ENCODE peak calls at places on chromosomes 5 and 9, in ten cellular contexts. V, Q, B, K, T, H, E, Y, G and D are unnamed samples. For H3K4me1 and H3K9me3, the result is how much of the 10 kb centered on the place peaks cover.

GRCh38 chr9:93231121-93231694 is 47.3 kb downstream of the WNK2 start:
- DNase-seq in V (no peak), Q (peak), B (no peak), K (peak), T (no peak), H (no peak), E (no peak), Y (no peak), G (no peak), D (no peak)

GRCh38 chr5:141874262-141874964 is 3.8 kb downstream of the PCDH1 start:
- DNase-seq in V (no peak), Q (peak), B (no peak), K (peak), T (no peak), H (peak), E (peak), Y (no peak), G (no peak), D (no peak)

GRCh38 chr5:143434261-143435206 is 31.0 kb upstream of the NR3C1 start:
- DNase-seq in V (no peak), Q (no peak), B (no peak), K (peak), T (no peak), H (no peak), E (no peak), Y (no peak), G (no peak), D (no peak)

GRCh38 chr5:127088226-127088625 is 14.9 kb upstream of the C5orf63 start:
- DNase-seq in V (no peak), Q (peak), B (no peak), K (no peak), T (no peak), H (no peak), E (no peak), Y (no peak), G (no peak), D (no peak)

GRCh38 chr5:56155992-56156584 is 77.0 kb downstream of the ANKRD55 start:
- DNase-seq in V (no peak), Q (no peak), B (no peak), K (no peak), T (no peak), H (no peak), E (no peak), Y (no peak), G (no peak), D (no peak)

GRCh38 chr5:133285583-133286021 is 233.8 kb downstream of the HSPA4 start:
- DNase-seq in V (no peak), Q (peak), B (no peak), K (peak), T (peak), H (no peak), E (no peak), Y (no peak), G (no peak), D (no peak)

GRCh38 chr5:31530541-31531265 is 1.2 kb downstream of the DROSHA start:
- DNase-seq in V (no peak), Q (no peak), B (no peak), K (no peak), T (no peak), H (peak), E (no peak), Y (no peak), G (no peak), D (no peak)

GRCh38 chr5:17305964-17306725 is 88.7 kb downstream of the BASP1 start:
- DNase-seq in V (no peak), Q (peak), B (no peak), K (peak), T (peak), H (peak), E (peak), Y (no peak), G (no peak), D (no peak)

GRCh38 chr5:13985736-13986418 is 41.4 kb upstream of the DNAH5 start:
- DNase-seq in V (no peak), Q (no peak), B (no peak), K (no peak), T (peak), H (peak), E (no peak), Y (no peak), G (peak), D (no peak)

GRCh38 chr5:121292664-121293063 is 559.0 kb upstream of the FTMT start:
- DNase-seq in V (no peak), Q (no peak), B (no peak), K (no peak), T (no peak), H (no peak), E (no peak), Y (no peak), G (no peak), D (no peak)

GRCh38 chr5:138962619-138963370 is 87.7 kb upstream of the LRRTM2 start:
- DNase-seq in V (no peak), Q (no peak), B (no peak), K (no peak), T (no peak), H (no peak), E (no peak), Y (no peak), G (no peak), D (no peak)

GRCh38 chr5:112848116-112848811 is 12.8 kb upstream of the SRP19 start:
- DNase-seq in V (no peak), Q (no peak), B (no peak), K (no peak), T (peak), H (peak), E (no peak), Y (peak), G (peak), D (no peak)

GRCh38 chr9:126423022-126423708 is 96.5 kb downstream of the MVB12B start:
- DNase-seq in V (peak), Q (no peak), B (no peak), K (no peak), T (no peak), H (no peak), E (no peak), Y (no peak), G (no peak), D (no peak)

GRCh38 chr5:9514968-9515367 is 30.9 kb downstream of the SEMA5A start:
- DNase-seq in V (no peak), Q (no peak), B (no peak), K (no peak), T (no peak), H (no peak), E (no peak), Y (no peak), G (no peak), D (no peak)

GRCh38 chr9:122580360-122580759 is 2.8 kb downstream of the OR1L8 start:
- DNase-seq in V (no peak), Q (no peak), B (no peak), K (no peak), T (peak), H (no peak), E (no peak), Y (no peak), G (peak), D (no peak)

GRCh38 chr9:27432308-27432707 is 91.8 kb upstream of the IFNK start:
- DNase-seq in V (no peak), Q (no peak), B (no peak), K (no peak), T (no peak), H (no peak), E (no peak), Y (no peak), G (no peak), D (no peak)

GRCh38 chr9:93576296-93577044 is at the start of gene PHF2:
- DNase-seq in V (peak), Q (no peak), B (no peak), K (no peak), T (no peak), H (no peak), E (no peak), Y (no peak), G (no peak), D (peak)

GRCh38 chr5:105684799-105685198 is 1985.9 kb downstream of the EFNA5 start:
- DNase-seq in V (no peak), Q (no peak), B (no peak), K (no peak), T (no peak), H (no peak), E (no peak), Y (no peak), G (no peak), D (no peak)

GRCh38 chr9:133821606-133822438 is 83.7 kb upstream of the SARDH start:
- DNase-seq in V (no peak), Q (no peak), B (no peak), K (no peak), T (no peak), H (no peak), E (no peak), Y (no peak), G (no peak), D (no peak)

GRCh38 chr5:177294632-177295031 is 8.9 kb downstream of the RAB24 start:
- DNase-seq in V (no peak), Q (no peak), B (no peak), K (no peak), T (no peak), H (no peak), E (no peak), Y (no peak), G (no peak), D (no peak)

GRCh38 chr9:110744753-110745522 is 76.3 kb downstream of the MUSK start:
- DNase-seq in V (peak), Q (no peak), B (no peak), K (no peak), T (peak), H (no peak), E (no peak), Y (no peak), G (peak), D (no peak)

GRCh38 chr9:121178676-121179372 is 22.8 kb downstream of the RAB14 start:
- DNase-seq in V (no peak), Q (no peak), B (no peak), K (no peak), T (no peak), H (no peak), E (no peak), Y (no peak), G (no peak), D (no peak)

GRCh38 chr5:170339780-170340167 is 42.2 kb upstream of the LCP2 start:
- DNase-seq in V (no peak), Q (no peak), B (no peak), K (no peak), T (no peak), H (no peak), E (no peak), Y (no peak), G (no peak), D (no peak)
- H3K4me1 ChIP-seq in V (under half), Q (under half), B (under half), K (under half), T (under half), H (under half), E (under half), Y (under half), G (under half), D (under half)

DNA sequence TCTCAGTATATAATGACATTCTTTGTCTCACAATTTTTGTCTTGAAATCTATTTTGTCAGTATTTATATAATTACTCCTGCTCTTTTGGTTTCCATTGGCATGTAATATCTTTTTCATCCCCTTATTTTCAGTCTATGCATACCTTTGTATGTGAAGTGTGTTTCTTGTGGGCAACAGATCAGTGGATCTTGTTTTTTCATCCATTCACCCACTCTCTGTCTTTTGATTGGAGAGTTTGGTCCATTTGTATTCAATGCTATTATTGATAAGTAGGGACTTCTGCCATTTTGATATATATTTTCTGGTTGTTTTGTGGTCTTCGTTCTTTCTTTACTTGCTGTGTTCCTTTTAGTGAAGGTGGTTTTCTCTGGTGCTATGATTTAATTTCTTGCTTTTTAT is 10.9 kb downstream of the RIC1 start:
- DNase-seq in V (no peak), Q (no peak), B (no peak), K (no peak), T (no peak), H (no peak), E (no peak), Y (no peak), G (no peak), D (no peak)
- H3K9me3 ChIP-seq in V (under half), Q (under half), B (under half), K (under half), T (under half), H (under half), E (under half), Y (under half), G (under half), D (under half)

GRCh38 chr5:154860123-154860522 is 1.7 kb downstream of the CNOT8 start:
- DNase-seq in V (no peak), Q (peak), B (no peak), K (no peak), T (peak), H (peak), E (no peak), Y (no peak), G (no peak), D (no peak)
- TF ChIP-seq POLR2AphosphoS5 in V (peak), Q (peak), B (no peak), K (peak), T (no peak), H (no peak), E (no peak), Y (no peak), G (no peak), D (peak)

GRCh38 chr9:6426117-6426516 is 13.1 kb downstream of the UHRF2 start:
- DNase-seq in V (no peak), Q (no peak), B (no peak), K (no peak), T (no peak), H (no peak), E (no peak), Y (no peak), G (no peak), D (no peak)

GRCh38 chr9:6433405-6433804 is 20.4 kb downstream of the UHRF2 start:
- DNase-seq in V (no peak), Q (no peak), B (no peak), K (no peak), T (peak), H (no peak), E (no peak), Y (no peak), G (no peak), D (no peak)

DNA sequence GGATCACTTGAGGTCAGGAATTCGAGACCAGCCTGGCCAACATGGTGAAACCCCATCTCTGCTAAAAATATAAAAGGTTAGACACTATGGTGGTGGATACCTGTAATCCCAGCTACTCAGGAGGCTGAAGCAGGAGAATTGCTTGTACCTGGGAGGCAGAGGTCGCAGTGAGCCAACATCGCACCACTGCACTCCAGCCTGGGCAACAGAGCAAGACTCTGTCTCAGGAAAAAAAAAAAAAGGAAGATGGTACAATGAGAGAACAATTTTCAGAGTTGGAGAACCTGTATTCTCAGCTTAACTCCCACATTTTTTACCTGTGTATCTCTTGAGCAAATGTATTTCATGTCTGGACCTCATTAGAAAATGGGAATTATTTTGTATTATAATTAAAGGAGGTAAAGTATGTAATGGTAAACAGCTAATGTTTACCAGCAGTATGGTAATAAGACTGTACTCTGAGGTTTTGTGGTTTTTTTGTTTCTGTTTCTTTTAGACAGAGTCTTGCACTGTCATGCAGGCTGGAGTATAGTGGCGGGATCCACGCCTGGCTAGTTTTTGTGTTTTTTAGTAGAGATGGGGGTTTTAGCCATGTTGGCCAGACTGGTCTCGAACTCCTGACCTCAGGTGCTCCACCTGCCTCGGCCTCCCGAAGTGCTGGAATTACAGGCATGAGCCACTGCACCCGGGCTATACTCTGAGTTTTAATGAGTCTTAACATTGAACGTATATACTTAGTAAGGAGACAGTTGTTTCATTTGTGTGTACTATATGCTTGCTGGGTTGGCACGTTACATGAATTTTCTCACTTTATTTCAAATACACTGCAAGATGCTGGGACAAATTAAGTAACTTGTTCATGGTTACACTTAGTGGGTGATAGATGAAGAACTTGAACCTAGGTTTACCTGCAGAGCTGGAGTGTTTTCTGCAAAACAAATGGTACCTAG is 16.2 kb downstream of the UHRF2 start:
- DNase-seq in V (no peak), Q (no peak), B (no peak), K (no peak), T (no peak), H (no peak), E (no peak), Y (peak), G (no peak), D (no peak)
- H3K4me1 ChIP-seq in V (under half), Q (under half), B (under half), K (under half), T (under half), H (under half), E (under half), Y (half or more), G (under half), D (under half)